ENCODE peak calls at places on chromosomes 6 and 20, in ten cellular contexts. U is brain microvascular endothelial cell, B is AG04450, Y is K562, A is GM12878, J is AG10803, R is heart left ventricle, C is GM23338, V is AG09309, F is cardiac fibroblast. T is an unnamed sample.

GRCh38 chr6:41733707-41734665 is 1.4 kb downstream of the TFEB start:
- DNase-seq in U (peak; percentile 54), B (peak; percentile 33), Y (peak; percentile 82), A (peak; percentile 63), J (peak; percentile 67), R (peak; percentile 89), C (peak; percentile 86), V (no peak), F (peak; percentile 63), T (peak; percentile 21)

GRCh38 chr6:82179415-82179814 is 68.1 kb downstream of the IBTK start:
- DNase-seq in U (no peak), B (no peak), Y (no peak), A (no peak), J (no peak), R (no peak), C (no peak), V (no peak), F (no peak), T (no peak)

GRCh38 chr6:165662671-165663282 is at the start of gene PDE10A:
- DNase-seq in U (peak; percentile 44), B (no peak), Y (no peak), A (no peak), J (peak; percentile 4), R (peak; percentile 85), C (peak; percentile 63), V (no peak), F (peak; percentile 73), T (no peak)

GRCh38 chr6:20751293-20751946 is 217.2 kb downstream of the CDKAL1 start:
- DNase-seq in U (no peak), B (no peak), Y (no peak), A (no peak), J (peak; percentile 25), R (no peak), C (no peak), V (no peak), F (no peak), T (no peak)

GRCh38 chr20:35144694-35145093 is 2.4 kb downstream of the EDEM2 start:
- DNase-seq in U (no peak), B (no peak), Y (no peak), A (peak; percentile 36), J (no peak), R (no peak), C (no peak), V (no peak), F (no peak), T (no peak)

GRCh38 chr20:62437985-62438384 is 10.6 kb upstream of the RBBP8NL start:
- DNase-seq in U (no peak), B (no peak), Y (no peak), A (no peak), J (no peak), R (no peak), C (peak; percentile 48), V (no peak), F (no peak), T (no peak)

GRCh38 chr6:131033631-131034030 is 29.4 kb downstream of the EPB41L2 start:
- DNase-seq in U (no peak), B (no peak), Y (no peak), A (no peak), J (no peak), R (no peak), C (no peak), V (no peak), F (no peak), T (no peak)

GRCh38 chr20:64098471-64099013 is 8.8 kb downstream of the NPBWR2 start:
- DNase-seq in U (no peak), B (no peak), Y (no peak), A (no peak), J (no peak), R (no peak), C (no peak), V (no peak), F (no peak), T (no peak)

GRCh38 chr6:116369540-116370327 is 1.0 kb upstream of the DSE start:
- DNase-seq in U (no peak), B (no peak), Y (no peak), A (no peak), J (no peak), R (no peak), C (no peak), V (no peak), F (no peak), T (no peak)

GRCh38 chr20:8223096-8223870 is 91.2 kb downstream of the PLCB1 start:
- DNase-seq in U (peak; percentile 56), B (peak; percentile 82), Y (no peak), A (no peak), J (peak; percentile 94), R (no peak), C (no peak), V (peak; percentile 28), F (peak; percentile 91), T (peak; percentile 43)

GRCh38 chr6:15368186-15368585 is 122.3 kb downstream of the JARID2 start:
- DNase-seq in U (no peak), B (no peak), Y (no peak), A (no peak), J (no peak), R (no peak), C (no peak), V (no peak), F (peak; percentile 33), T (no peak)

GRCh38 chr6:156795825-156796224 is 18.6 kb downstream of the ARID1B start:
- DNase-seq in U (no peak), B (no peak), Y (no peak), A (no peak), J (peak; percentile 49), R (no peak), C (no peak), V (no peak), F (peak; percentile 34), T (no peak)
- H3K4me3 ChIP-seq in U (no peak overlapping the region), B (peak overlapping the region; percentile 10), Y (no peak overlapping the region), A (peak overlapping the region; percentile 62), J (peak overlapping the region; percentile 54), R (peak overlapping the region; percentile 49), C (no peak overlapping the region), V (peak overlapping the region; percentile 34), F (peak overlapping the region; percentile 33), T (peak overlapping the region; percentile 21)

GRCh38 chr6:79467716-79468115 is 69.5 kb downstream of the LCA5 start:
- DNase-seq in U (peak; percentile 32), B (no peak), Y (peak; percentile 54), A (no peak), J (no peak), R (no peak), C (peak; percentile 25), V (no peak), F (peak; percentile 22), T (no peak)
- TF ChIP-seq CTCF in U (no peak), B (no peak), Y (no peak), A (no peak), J (no peak), R (no peak), C (no peak), V (no peak), F (peak; percentile 1), T (no peak)

GRCh38 chr6:3088853-3089445 is 20.7 kb downstream of the RIPK1 start:
- DNase-seq in U (no peak), B (no peak), Y (no peak), A (no peak), J (peak; percentile 56), R (no peak), C (no peak), V (no peak), F (no peak), T (no peak)
- H3K4me3 ChIP-seq in U (no peak overlapping the region), B (no peak overlapping the region), Y (no peak overlapping the region), A (no peak overlapping the region), J (no peak overlapping the region), R (no peak overlapping the region), C (peak overlapping the region; percentile 20), V (no peak overlapping the region), F (no peak overlapping the region), T (no peak overlapping the region)

GRCh38 chr6:28809947-28810654 is 113.7 kb downstream of the TRIM27 start:
- DNase-seq in U (no peak), B (no peak), Y (peak; percentile 43), A (no peak), J (no peak), R (no peak), C (peak; percentile 75), V (no peak), F (no peak), T (no peak)
- TF ChIP-seq CTCF in U (peak; percentile 43), B (no peak), Y (peak; percentile 51), A (no peak), J (peak; percentile 8), R (no peak), C (peak; percentile 22), V (peak; percentile 19), F (peak; percentile 9), T (peak; percentile 21)

DNA sequence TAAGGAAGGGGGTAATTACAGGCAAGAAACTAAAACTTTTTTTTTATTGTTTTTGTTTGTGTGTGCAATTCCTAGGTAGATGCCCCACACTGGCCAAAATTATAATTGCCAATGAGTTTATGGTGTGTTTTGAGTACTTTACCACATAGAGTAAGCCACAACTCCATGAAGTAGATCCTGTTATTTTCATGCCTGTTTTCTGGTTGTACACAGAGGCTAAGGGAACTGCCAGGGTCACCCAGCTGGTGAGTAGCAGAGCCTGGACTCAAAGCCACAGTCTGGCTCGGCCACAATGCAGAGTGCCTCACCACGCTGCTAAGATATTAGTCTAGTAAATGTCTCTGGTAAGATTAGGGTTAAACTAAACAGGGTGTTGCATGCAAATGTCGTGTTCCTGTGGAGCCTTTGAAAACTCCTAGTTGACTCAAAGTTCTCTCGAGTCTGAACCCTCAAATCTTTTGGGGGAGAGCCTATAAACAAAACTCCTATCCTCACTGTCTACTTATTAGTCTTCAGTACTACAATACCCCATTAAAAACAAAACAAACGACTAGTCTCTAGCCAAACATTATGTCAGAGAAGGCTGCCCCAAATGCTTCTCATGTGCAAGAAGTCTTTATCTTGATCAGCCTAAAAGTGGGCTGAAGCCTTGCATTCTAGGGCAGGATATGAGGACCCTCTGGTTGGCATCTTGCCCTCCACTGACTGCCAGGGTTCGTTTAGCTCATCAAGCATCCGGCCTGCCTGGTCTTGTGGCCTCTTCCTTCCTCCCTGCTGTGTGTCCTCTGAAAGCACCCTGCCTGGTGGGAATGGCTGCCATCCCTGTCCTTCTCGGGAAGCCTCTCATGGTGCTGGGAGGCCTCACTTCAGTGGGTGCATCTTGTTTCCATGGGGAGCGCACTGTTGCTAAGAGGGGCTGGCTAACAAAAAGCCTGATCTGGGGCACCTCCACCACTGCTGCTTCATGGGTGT is 4.2 kb downstream of the DUSP22 start:
- DNase-seq in U (no peak), B (no peak), Y (no peak), A (peak; percentile 92), J (no peak), R (peak; percentile 76), C (no peak), V (no peak), F (no peak), T (no peak)
- H3K4me3 ChIP-seq in U (no peak overlapping the region), B (no peak overlapping the region), Y (no peak overlapping the region), A (peak overlapping the region; percentile 63), J (no peak overlapping the region), R (no peak overlapping the region), C (no peak overlapping the region), V (no peak overlapping the region), F (no peak overlapping the region), T (no peak overlapping the region)

DNA sequence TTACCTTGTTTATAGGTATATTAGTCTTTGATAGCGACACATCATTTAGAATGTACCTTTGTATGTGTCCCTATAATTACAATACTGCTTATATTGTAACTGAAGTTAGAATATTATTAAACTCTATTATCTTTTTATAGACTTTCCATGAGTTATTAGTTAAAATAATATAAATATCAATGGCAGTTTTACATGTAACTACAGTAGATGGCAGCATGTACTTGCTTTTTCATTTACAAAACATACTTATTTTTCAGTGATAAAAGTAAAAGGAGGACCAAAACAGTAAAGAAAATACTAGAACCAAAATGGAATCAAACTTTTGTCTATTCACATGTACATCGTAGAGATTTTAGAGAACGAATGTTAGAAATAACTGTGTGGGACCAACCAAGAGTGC is 364.3 kb downstream of the RIMS1 start:
- DNase-seq in U (no peak), B (no peak), Y (no peak), A (no peak), J (peak; percentile 12), R (no peak), C (no peak), V (no peak), F (peak; percentile 18), T (no peak)
- TF ChIP-seq CTCF in U (no peak), B (no peak), Y (no peak), A (no peak), J (peak; percentile 7), R (no peak), C (no peak), V (no peak), F (no peak), T (no peak)

T was measured in retinal pigment epithelial cell.